ENCODE peak calls at places on chromosome 4, in seven cellular contexts. One of them, this sample, is unnamed.
A peak's percentile ranks its signal among the peaks of the same experiment; 100 is the strongest.

GRCh38 chr4:48578132-48578964 is 88.3 kb downstream of the ZAR1 start:
- DNase-seq in IMR-90: peak; percentile 78
- DNase-seq in HepG2: peak; percentile 64
- DNase-seq in body of pancreas: peak; percentile 68
- DNase-seq in mucosa of descending colon: no peak
- DNase-seq in GM23338: peak; percentile 81
- DNase-seq in tibial nerve: peak; percentile 89
- DNase-seq in this sample: peak; percentile 33

GRCh38 chr4:66357316-66357715 is 687.0 kb upstream of the EPHA5 start:
- DNase-seq in tibial nerve: no peak
- DNase-seq in HepG2: no peak
- DNase-seq in GM23338: no peak
- DNase-seq in body of pancreas: no peak
- DNase-seq in IMR-90: peak; percentile 12
- DNase-seq in mucosa of descending colon: no peak
- DNase-seq in this sample: no peak

GRCh38 chr4:39978904-39979303 is 1.2 kb upstream of the PDS5A start:
- DNase-seq in GM23338: no peak
- DNase-seq in tibial nerve: no peak
- DNase-seq in IMR-90: no peak
- DNase-seq in HepG2: no peak
- DNase-seq in body of pancreas: no peak
- DNase-seq in mucosa of descending colon: no peak
- DNase-seq in this sample: no peak

GRCh38 chr4:107619065-107619464 is 101.0 kb downstream of the PAPSS1 start:
- DNase-seq in HepG2: no peak
- DNase-seq in GM23338: no peak
- DNase-seq in IMR-90: peak; percentile 76
- DNase-seq in mucosa of descending colon: no peak
- DNase-seq in body of pancreas: no peak
- DNase-seq in tibial nerve: peak; percentile 38
- DNase-seq in this sample: no peak

GRCh38 chr4:17817027-17817426 is 6.2 kb downstream of the NCAPG start:
- DNase-seq in tibial nerve: no peak
- DNase-seq in IMR-90: peak; percentile 78
- DNase-seq in HepG2: peak; percentile 29
- DNase-seq in body of pancreas: no peak
- DNase-seq in mucosa of descending colon: no peak
- DNase-seq in GM23338: peak; percentile 70
- DNase-seq in this sample: no peak

GRCh38 chr4:122364700-122365404 is 14.0 kb upstream of the ADAD1 start:
- DNase-seq in IMR-90: no peak
- DNase-seq in GM23338: peak; percentile 63
- DNase-seq in HepG2: peak; percentile 58
- DNase-seq in mucosa of descending colon: peak; percentile 40
- DNase-seq in body of pancreas: no peak
- DNase-seq in tibial nerve: no peak
- DNase-seq in this sample: peak; percentile 6

GRCh38 chr4:75908555-75908954 is 6.3 kb upstream of the PPEF2 start:
- DNase-seq in tibial nerve: no peak
- DNase-seq in mucosa of descending colon: no peak
- DNase-seq in body of pancreas: no peak
- DNase-seq in IMR-90: no peak
- DNase-seq in GM23338: no peak
- DNase-seq in HepG2: no peak
- DNase-seq in this sample: no peak

GRCh38 chr4:104860227-104861123 is 286.2 kb upstream of the TET2 start:
- DNase-seq in mucosa of descending colon: no peak
- DNase-seq in GM23338: peak; percentile 89
- DNase-seq in tibial nerve: peak; percentile 83
- DNase-seq in HepG2: peak; percentile 62
- DNase-seq in body of pancreas: peak; percentile 73
- DNase-seq in IMR-90: peak; percentile 63
- DNase-seq in this sample: peak; percentile 52

GRCh38 chr4:12889054-12889453 is 595.1 kb downstream of the RAB28 start:
- DNase-seq in tibial nerve: peak; percentile 14
- DNase-seq in body of pancreas: no peak
- DNase-seq in HepG2: no peak
- DNase-seq in mucosa of descending colon: no peak
- DNase-seq in GM23338: no peak
- DNase-seq in IMR-90: no peak
- DNase-seq in this sample: no peak

GRCh38 chr4:108170729-108171540 is 2.2 kb upstream of the LEF1 start:
- DNase-seq in GM23338: peak; percentile 76
- DNase-seq in tibial nerve: no peak
- DNase-seq in HepG2: no peak
- DNase-seq in body of pancreas: no peak
- DNase-seq in IMR-90: no peak
- DNase-seq in mucosa of descending colon: no peak
- DNase-seq in this sample: no peak

GRCh38 chr4:189364032-189364449 is 576.6 kb upstream of the FRG1 start:
- DNase-seq in tibial nerve: no peak
- DNase-seq in HepG2: peak; percentile 56
- DNase-seq in body of pancreas: no peak
- DNase-seq in IMR-90: no peak
- DNase-seq in mucosa of descending colon: no peak
- DNase-seq in GM23338: no peak
- DNase-seq in this sample: no peak

GRCh38 chr4:91267543-91267942 is 1036.2 kb upstream of the GRID2 start:
- DNase-seq in tibial nerve: no peak
- DNase-seq in GM23338: no peak
- DNase-seq in body of pancreas: no peak
- DNase-seq in IMR-90: no peak
- DNase-seq in HepG2: no peak
- DNase-seq in mucosa of descending colon: no peak
- DNase-seq in this sample: no peak

GRCh38 chr4:1463088-1463926 is 57.1 kb upstream of the NKX1-1 start:
- DNase-seq in HepG2: no peak
- DNase-seq in IMR-90: peak; percentile 69
- DNase-seq in GM23338: no peak
- DNase-seq in tibial nerve: no peak
- DNase-seq in mucosa of descending colon: no peak
- DNase-seq in body of pancreas: no peak
- DNase-seq in this sample: no peak

GRCh38 chr4:675036-675804 is 878 bp downstream of the MYL5 start:
- DNase-seq in IMR-90: no peak
- DNase-seq in mucosa of descending colon: peak; percentile 69
- DNase-seq in HepG2: no peak
- DNase-seq in GM23338: no peak
- DNase-seq in tibial nerve: no peak
- DNase-seq in body of pancreas: no peak
- DNase-seq in this sample: no peak

GRCh38 chr4:23889814-23890269 is at the start of gene PPARGC1A:
- DNase-seq in IMR-90: peak; percentile 50
- DNase-seq in tibial nerve: peak; percentile 33
- DNase-seq in GM23338: peak; percentile 27
- DNase-seq in mucosa of descending colon: peak; percentile 72
- DNase-seq in body of pancreas: peak; percentile 67
- DNase-seq in HepG2: peak; percentile 80
- DNase-seq in this sample: no peak

GRCh38 chr4:72971572-72971971 is 97.9 kb downstream of the COX18 start:
- DNase-seq in IMR-90: peak; percentile 92
- DNase-seq in mucosa of descending colon: no peak
- DNase-seq in GM23338: no peak
- DNase-seq in HepG2: no peak
- DNase-seq in tibial nerve: no peak
- DNase-seq in body of pancreas: no peak
- DNase-seq in this sample: no peak

GRCh38 chr4:81493895-81494490 is 22.3 kb upstream of the RASGEF1B start:
- DNase-seq in tibial nerve: no peak
- DNase-seq in mucosa of descending colon: no peak
- DNase-seq in GM23338: no peak
- DNase-seq in IMR-90: no peak
- DNase-seq in HepG2: no peak
- DNase-seq in body of pancreas: no peak
- DNase-seq in this sample: no peak

GRCh38 chr4:20422398-20422797 is 170.7 kb downstream of the SLIT2 start:
- DNase-seq in HepG2: peak; percentile 25
- DNase-seq in mucosa of descending colon: peak; percentile 23
- DNase-seq in IMR-90: peak; percentile 52
- DNase-seq in tibial nerve: no peak
- DNase-seq in GM23338: peak; percentile 79
- DNase-seq in body of pancreas: peak; percentile 56
- DNase-seq in this sample: peak; percentile 57

GRCh38 chr4:139639654-139640053 is 26.0 kb upstream of the MGST2 start:
- DNase-seq in IMR-90: no peak
- DNase-seq in body of pancreas: no peak
- DNase-seq in GM23338: no peak
- DNase-seq in tibial nerve: no peak
- DNase-seq in mucosa of descending colon: no peak
- DNase-seq in HepG2: no peak
- DNase-seq in this sample: no peak

GRCh38 chr4:151436093-151436518 is 27.1 kb downstream of the FHIP1A start:
- DNase-seq in body of pancreas: no peak
- DNase-seq in mucosa of descending colon: no peak
- DNase-seq in HepG2: no peak
- DNase-seq in IMR-90: peak; percentile 40
- DNase-seq in tibial nerve: no peak
- DNase-seq in GM23338: no peak
- DNase-seq in this sample: no peak

GRCh38 chr4:87848622-87849351 is 16.0 kb downstream of the MEPE start:
- DNase-seq in IMR-90: peak; percentile 56
- DNase-seq in tibial nerve: peak; percentile 69
- DNase-seq in mucosa of descending colon: no peak
- DNase-seq in HepG2: peak; percentile 47
- DNase-seq in body of pancreas: peak; percentile 63
- DNase-seq in GM23338: peak; percentile 79
- DNase-seq in this sample: peak; percentile 87

GRCh38 chr4:85147481-85148076 is 181.1 kb upstream of the WDFY3 start:
- DNase-seq in IMR-90: peak; percentile 54
- DNase-seq in tibial nerve: peak; percentile 57
- DNase-seq in GM23338: peak; percentile 88
- DNase-seq in body of pancreas: peak; percentile 74
- DNase-seq in HepG2: peak; percentile 50
- DNase-seq in mucosa of descending colon: no peak
- DNase-seq in this sample: peak; percentile 36

GRCh38 chr4:112519689-112520597 is 4.0 kb upstream of the NEUROG2 start:
- DNase-seq in IMR-90: no peak
- DNase-seq in HepG2: no peak
- DNase-seq in GM23338: peak; percentile 78
- DNase-seq in mucosa of descending colon: no peak
- DNase-seq in tibial nerve: no peak
- DNase-seq in body of pancreas: no peak
- DNase-seq in this sample: no peak

DNA sequence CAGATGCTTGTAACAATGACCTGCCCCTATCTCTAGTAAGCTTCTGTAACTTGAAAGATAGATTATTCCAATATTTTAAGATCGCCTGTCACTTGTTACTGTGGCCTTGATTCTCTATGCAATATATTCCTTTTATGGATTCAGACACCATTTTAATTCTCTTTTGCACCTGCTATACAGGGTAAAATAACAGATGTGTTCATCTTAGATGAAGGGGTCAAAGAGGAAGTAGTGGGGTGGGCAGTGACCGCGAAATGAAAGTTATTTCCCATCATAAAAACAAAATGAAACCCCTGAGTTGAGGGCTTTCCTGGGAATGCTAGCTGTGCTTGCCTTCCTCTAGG is 175.9 kb downstream of the TSPAN5 start:
- DNase-seq in HepG2: no peak
- DNase-seq in GM23338: no peak
- DNase-seq in IMR-90: no peak
- DNase-seq in body of pancreas: no peak
- DNase-seq in tibial nerve: no peak
- DNase-seq in mucosa of descending colon: no peak
- DNase-seq in this sample: no peak
- H3K4me3 ChIP-seq in HepG2: no peak overlapping the region
- H3K4me3 ChIP-seq in GM23338: no peak overlapping the region
- H3K4me3 ChIP-seq in IMR-90: no peak overlapping the region
- H3K4me3 ChIP-seq in body of pancreas: no peak overlapping the region
- H3K4me3 ChIP-seq in tibial nerve: no peak overlapping the region
- H3K4me3 ChIP-seq in mucosa of descending colon: no peak overlapping the region
- H3K4me3 ChIP-seq in this sample: no peak overlapping the region

DNA sequence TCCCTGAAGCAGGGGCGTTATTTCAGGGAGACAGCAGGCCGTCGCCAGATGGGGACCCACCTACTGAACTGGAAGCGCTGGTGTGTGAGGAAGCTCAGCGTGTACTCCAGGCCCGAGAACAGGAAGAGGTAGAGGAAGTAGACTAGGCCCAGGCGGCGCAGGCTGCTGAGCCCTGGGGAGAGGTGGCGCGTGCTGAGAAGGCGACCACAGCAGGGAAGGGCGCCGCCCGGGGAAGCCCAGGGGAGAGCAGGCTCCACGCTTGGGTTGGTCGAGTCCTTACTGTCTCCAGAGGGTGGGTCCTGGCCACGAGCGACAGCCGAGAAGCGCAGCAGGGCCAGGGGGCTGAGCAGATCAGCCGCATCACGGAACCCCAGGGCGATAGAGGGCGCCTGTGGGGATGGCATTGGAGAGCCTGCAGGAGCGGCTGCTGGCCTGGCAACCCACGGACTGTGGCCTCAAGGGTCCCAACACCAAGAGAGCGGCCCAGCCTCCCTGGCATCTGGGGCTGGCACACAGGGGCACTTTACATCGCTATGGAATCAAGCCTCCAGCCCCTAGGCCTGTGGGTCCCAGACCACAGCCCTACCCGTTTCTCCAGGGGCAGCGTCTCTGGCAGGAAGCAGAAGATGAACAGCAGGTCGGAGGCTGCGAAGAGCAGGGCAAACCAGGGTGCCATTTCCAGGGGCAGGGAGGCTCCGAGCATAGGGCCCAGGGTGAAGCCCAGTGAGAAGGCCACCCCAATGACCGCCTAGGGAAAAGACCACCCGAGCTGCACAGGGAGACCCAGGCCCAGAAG is 31.2 kb downstream of the NOP14 start:
- DNase-seq in tibial nerve: no peak
- DNase-seq in GM23338: peak; percentile 63
- DNase-seq in mucosa of descending colon: peak; percentile 65
- DNase-seq in body of pancreas: peak; percentile 40
- DNase-seq in IMR-90: no peak
- DNase-seq in HepG2: no peak
- DNase-seq in this sample: no peak
- TF ChIP-seq CTCF in tibial nerve: no peak
- TF ChIP-seq CTCF in GM23338: peak; percentile 59
- TF ChIP-seq CTCF in mucosa of descending colon: no peak
- TF ChIP-seq CTCF in body of pancreas: no peak
- TF ChIP-seq CTCF in IMR-90: no peak
- TF ChIP-seq CTCF in HepG2: no peak
- TF ChIP-seq CTCF in this sample: no peak

GRCh38 chr4:172708184-172708583 is 460.4 kb upstream of the GALNT7 start:
- DNase-seq in tibial nerve: no peak
- DNase-seq in HepG2: no peak
- DNase-seq in IMR-90: no peak
- DNase-seq in body of pancreas: no peak
- DNase-seq in GM23338: peak; percentile 23
- DNase-seq in mucosa of descending colon: no peak
- DNase-seq in this sample: no peak
- H3K4me3 ChIP-seq in tibial nerve: no peak overlapping the region
- H3K4me3 ChIP-seq in HepG2: no peak overlapping the region
- H3K4me3 ChIP-seq in IMR-90: no peak overlapping the region
- H3K4me3 ChIP-seq in body of pancreas: no peak overlapping the region
- H3K4me3 ChIP-seq in GM23338: no peak overlapping the region
- H3K4me3 ChIP-seq in mucosa of descending colon: no peak overlapping the region
- H3K4me3 ChIP-seq in this sample: no peak overlapping the region

GRCh38 chr4:21507439-21507838 is 441.1 kb downstream of the KCNIP4 start:
- DNase-seq in mucosa of descending colon: no peak
- DNase-seq in IMR-90: no peak
- DNase-seq in tibial nerve: no peak
- DNase-seq in GM23338: peak; percentile 46
- DNase-seq in body of pancreas: no peak
- DNase-seq in HepG2: peak; percentile 6
- DNase-seq in this sample: no peak
- TF ChIP-seq CTCF in mucosa of descending colon: no peak
- TF ChIP-seq CTCF in IMR-90: no peak
- TF ChIP-seq CTCF in tibial nerve: no peak
- TF ChIP-seq CTCF in GM23338: peak; percentile 55
- TF ChIP-seq CTCF in body of pancreas: no peak
- TF ChIP-seq CTCF in HepG2: peak; percentile 27
- TF ChIP-seq CTCF in this sample: peak; percentile 40

GRCh38 chr4:165454426-165454825 is 75.6 kb downstream of the CPE start:
- DNase-seq in mucosa of descending colon: no peak
- DNase-seq in GM23338: no peak
- DNase-seq in tibial nerve: no peak
- DNase-seq in body of pancreas: no peak
- DNase-seq in IMR-90: no peak
- DNase-seq in HepG2: peak; percentile 15
- DNase-seq in this sample: no peak
- H3K4me3 ChIP-seq in mucosa of descending colon: no peak overlapping the region
- H3K4me3 ChIP-seq in GM23338: no peak overlapping the region
- H3K4me3 ChIP-seq in tibial nerve: no peak overlapping the region
- H3K4me3 ChIP-seq in body of pancreas: no peak overlapping the region
- H3K4me3 ChIP-seq in IMR-90: no peak overlapping the region
- H3K4me3 ChIP-seq in HepG2: no peak overlapping the region
- H3K4me3 ChIP-seq in this sample: no peak overlapping the region

This sample was measured in LNCaP clone FGC.